ENCODE peak calls at places on chromosomes 5 and 9, in six cellular contexts. M, R, U, J, Q and V are unnamed samples.

GRCh38 chr5:28156981-28157380 is 1118.6 kb upstream of the CDH9 start:
- DNase-seq in U (no peak), J (no peak), R (no peak), Q (no peak), M (no peak), V (no peak)

GRCh38 chr5:91359957-91360609 is 23.0 kb downstream of the ARRDC3 start:
- DNase-seq in U (no peak), Q (no peak), M (no peak), J (no peak), R (no peak), V (no peak)

GRCh38 chr5:103258957-103259704 is 568 bp downstream of the MACIR start:
- DNase-seq in U (peak; percentile 79), M (no peak), J (peak; percentile 18), Q (peak; percentile 79), R (peak; percentile 64), V (peak; percentile 70)

GRCh38 chr9:125613156-125613555 is 93.9 kb downstream of the MAPKAP1 start:
- DNase-seq in U (no peak), R (no peak), Q (no peak), J (no peak), M (no peak), V (no peak)

GRCh38 chr5:12246016-12246415 is 341.8 kb upstream of the CTNND2 start:
- DNase-seq in M (no peak), R (no peak), J (no peak), Q (no peak), U (no peak), V (no peak)

GRCh38 chr5:75320341-75320740 is 16.7 kb upstream of the HMGCR start:
- DNase-seq in U (no peak), R (no peak), J (no peak), Q (no peak), M (no peak), V (no peak)

GRCh38 chr5:77380636-77381035 is 111.5 kb downstream of the WDR41 start:
- DNase-seq in U (no peak), R (no peak), J (no peak), Q (no peak), M (no peak), V (no peak)

GRCh38 chr5:11261226-11261625 is 500.2 kb upstream of the DAP start:
- DNase-seq in U (no peak), J (no peak), R (no peak), Q (no peak), M (no peak), V (no peak)

GRCh38 chr5:52269853-52270252 is 517.9 kb upstream of the ITGA1 start:
- DNase-seq in J (no peak), R (no peak), M (no peak), Q (no peak), U (no peak), V (no peak)

GRCh38 chr5:179060116-179061008 is at the start of gene ZNF354C:
- DNase-seq in U (peak; percentile 94), M (peak; percentile 82), Q (peak; percentile 96), J (peak; percentile 61), R (peak; percentile 86), V (peak; percentile 80)

GRCh38 chr9:109027176-109027575 is 13.9 kb upstream of the CTNNAL1 start:
- DNase-seq in J (no peak), R (no peak), U (peak; percentile 21), M (no peak), Q (no peak), V (no peak)

GRCh38 chr5:176846335-176847140 is 36.2 kb downstream of the UNC5A start:
- DNase-seq in U (no peak), M (no peak), J (no peak), R (no peak), Q (peak; percentile 53), V (no peak)

GRCh38 chr5:99922386-99922785 is 612.8 kb upstream of the FAM174A start:
- DNase-seq in M (no peak), Q (no peak), R (no peak), J (no peak), U (no peak), V (no peak)

GRCh38 chr9:83625120-83625710 is 2.3 kb downstream of the IDNK start:
- DNase-seq in M (no peak), R (no peak), J (no peak), Q (no peak), U (no peak), V (no peak)

GRCh38 chr9:74800226-74800625 is 87.5 kb downstream of the TRPM6 start:
- DNase-seq in J (no peak), Q (no peak), M (no peak), R (no peak), U (peak; percentile 2), V (no peak)

GRCh38 chr5:171121638-171122037 is 187.4 kb upstream of the TLX3 start:
- DNase-seq in Q (no peak), M (no peak), R (no peak), J (no peak), U (no peak), V (no peak)

DNA sequence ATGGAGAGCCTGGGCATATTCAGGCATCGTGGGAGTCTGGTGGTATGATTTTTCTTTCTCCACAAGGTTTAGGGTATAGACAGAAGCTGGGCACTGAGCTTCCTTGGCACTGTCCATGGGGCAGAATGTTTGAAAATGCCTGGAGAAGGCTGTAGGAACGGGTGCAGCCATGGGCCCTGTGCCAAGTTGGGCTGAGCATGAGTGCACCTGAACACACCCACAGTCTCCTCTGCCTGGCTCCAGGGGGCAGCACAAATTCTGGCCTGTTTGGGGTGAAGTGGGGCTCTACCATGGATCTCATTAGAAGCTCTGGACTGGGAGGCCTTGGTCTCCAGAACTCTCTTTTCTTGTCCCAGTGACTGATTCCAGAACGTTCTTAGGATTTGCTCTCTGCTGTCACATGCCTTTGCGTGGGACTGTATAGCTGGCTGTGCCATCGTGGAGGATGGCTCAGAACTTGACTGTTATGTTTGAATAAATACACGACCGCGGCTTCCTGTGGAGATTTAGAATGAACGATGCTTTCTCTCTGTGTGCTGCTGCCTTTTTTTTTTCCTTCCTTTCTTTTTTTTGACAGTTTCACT is 229.8 kb downstream of the FANCC start:
- DNase-seq in Q (peak; percentile 50), U (no peak), M (peak; percentile 7), R (peak; percentile 67), J (no peak), V (no peak)
- TF ChIP-seq CTCF in Q (peak; percentile 41), U (no peak), M (peak; percentile 45), R (no peak), J (no peak), V (no peak)

DNA sequence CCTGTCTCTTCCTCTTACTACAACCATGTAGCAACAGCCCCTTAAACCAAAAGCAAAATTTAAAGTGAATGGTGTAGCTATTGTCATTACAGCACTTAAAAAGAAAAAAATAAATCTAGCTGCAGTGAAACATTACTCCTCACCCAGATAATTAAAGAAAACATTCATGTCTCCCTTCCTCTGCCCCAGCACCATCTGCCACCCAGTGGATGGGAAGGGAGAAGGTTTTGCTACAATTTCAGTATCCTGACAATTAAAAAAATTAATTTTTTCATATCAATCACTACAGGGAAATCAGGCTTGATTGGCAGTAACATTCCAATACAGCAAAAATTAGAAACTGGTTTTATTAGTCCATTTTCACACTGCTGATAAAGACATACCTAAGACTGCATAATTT is 147.4 kb upstream of the PUM3 start:
- DNase-seq in U (no peak), M (no peak), J (no peak), Q (no peak), R (no peak), V (no peak)
- TF ChIP-seq CTCF in U (peak; percentile 24), M (peak; percentile 39), J (no peak), Q (no peak), R (no peak), V (no peak)

GRCh38 chr5:62271870-62272269 is 34.1 kb upstream of the KIF2A start:
- DNase-seq in M (no peak), J (no peak), U (no peak), R (no peak), Q (no peak), V (no peak)
- TF ChIP-seq CTCF in M (peak; percentile 8), J (no peak), U (no peak), R (no peak), Q (no peak), V (no peak)

GRCh38 chr9:85258823-85259370 is 482.9 kb downstream of the AGTPBP1 start:
- DNase-seq in Q (peak; percentile 63), J (peak; percentile 48), U (peak; percentile 86), R (peak; percentile 53), M (peak; percentile 32), V (no peak)
- TF ChIP-seq CTCF in Q (peak; percentile 72), J (peak; percentile 12), U (peak; percentile 83), R (no peak), M (peak; percentile 67), V (no peak)

GRCh38 chr5:10115669-10116068 is 134.0 kb downstream of the ATPSCKMT start:
- DNase-seq in U (no peak), M (no peak), J (no peak), Q (no peak), R (no peak), V (no peak)

GRCh38 chr5:10106806-10107205 is 142.9 kb downstream of the ATPSCKMT start:
- DNase-seq in R (no peak), J (no peak), M (peak; percentile 16), Q (no peak), U (no peak), V (no peak)

GRCh38 chr5:10116594-10116993 is 133.1 kb downstream of the ATPSCKMT start:
- DNase-seq in J (no peak), R (no peak), M (no peak), Q (no peak), U (no peak), V (no peak)

GRCh38 chr5:10110228-10110627 is 139.5 kb downstream of the ATPSCKMT start:
- DNase-seq in J (no peak), Q (no peak), U (no peak), R (no peak), M (no peak), V (no peak)

DNA sequence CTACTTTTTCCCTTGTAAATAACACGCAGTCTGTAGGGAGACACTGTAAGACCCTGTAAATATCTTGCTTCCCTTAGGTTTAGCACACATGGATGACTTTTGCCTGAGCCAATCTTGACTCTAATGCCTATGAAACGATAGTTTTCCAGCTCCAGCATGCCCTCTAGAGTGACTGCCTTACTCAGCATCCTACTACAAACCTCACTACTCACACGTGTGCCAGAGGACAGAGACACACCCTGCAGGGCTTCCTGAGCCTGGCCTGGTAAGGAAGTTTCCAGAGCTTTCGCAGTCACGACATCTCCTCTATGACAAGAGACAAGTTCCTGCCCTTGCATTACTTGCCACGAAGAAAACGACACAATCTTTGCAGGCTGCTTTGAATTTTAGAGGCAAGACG is 138.1 kb downstream of the ATPSCKMT start:
- DNase-seq in Q (peak; percentile 61), U (peak; percentile 54), J (no peak), R (no peak), M (peak; percentile 51), V (no peak)
- TF ChIP-seq CTCF in Q (peak; percentile 83), U (peak; percentile 71), J (no peak), R (no peak), M (peak; percentile 56), V (no peak)